ENCODE peak calls at places on chromosomes 3 and 15, in eight cellular contexts. N is tibial artery; K is adrenal gland; F is CD8-positive, alpha-beta memory T cell; S is neuronal stem cell; G is colonic mucosa; V is transverse colon; L is A673. W is an unnamed sample.
A peak's percentile ranks its signal among the peaks of the same experiment; 100 is the strongest.

GRCh38 chr3:48405343-48405881 is 24.5 kb downstream of the PLXNB1 start:
- DNase-seq in S (no peak), V (no peak), F (no peak), L (no peak), G (no peak), K (peak; percentile 15), N (no peak), W (peak; percentile 52)

GRCh38 chr15:42348083-42348482 is 11.2 kb upstream of the CAPN3 start:
- DNase-seq in G (no peak), S (no peak), K (no peak), L (no peak), V (no peak), F (no peak), N (no peak), W (no peak)

GRCh38 chr15:59689626-59690236 is 611 bp upstream of the BNIP2 start:
- DNase-seq in N (peak; percentile 95), K (peak; percentile 89), G (peak; percentile 94), V (peak; percentile 93), F (peak; percentile 51), L (peak; percentile 86), S (peak; percentile 33), W (peak; percentile 94)

GRCh38 chr15:40314723-40315276 is 7.1 kb upstream of the PLCB2 start:
- DNase-seq in S (no peak), K (no peak), N (no peak), G (no peak), L (no peak), F (no peak), V (no peak), W (peak; percentile 44)

GRCh38 chr3:151011427-151011826 is 38.9 kb upstream of the CLRN1 start:
- DNase-seq in K (no peak), G (no peak), L (peak; percentile 85), S (peak; percentile 41), F (no peak), V (no peak), N (no peak), W (no peak)

GRCh38 chr3:195616681-195617080 is 32.9 kb upstream of the APOD start:
- DNase-seq in F (no peak), S (no peak), L (no peak), V (no peak), K (peak; percentile 6), N (no peak), G (peak; percentile 28), W (no peak)

GRCh38 chr3:38107911-38108648 is 28.8 kb downstream of the ACAA1 start:
- DNase-seq in G (no peak), N (peak; percentile 14), V (no peak), L (no peak), S (no peak), K (no peak), F (no peak), W (no peak)

GRCh38 chr3:64783200-64783599 is 95.4 kb upstream of the ADAMTS9 start:
- DNase-seq in G (no peak), S (no peak), K (no peak), L (no peak), F (no peak), N (no peak), V (no peak), W (no peak)

GRCh38 chr15:92960996-92961681 is 61.0 kb downstream of the CHD2 start:
- DNase-seq in S (no peak), V (no peak), F (no peak), N (no peak), G (no peak), L (no peak), K (no peak), W (no peak)

GRCh38 chr3:66267031-66267430 is 46.2 kb downstream of the SLC25A26 start:
- DNase-seq in K (no peak), S (no peak), F (no peak), G (no peak), V (no peak), L (no peak), N (no peak), W (no peak)

GRCh38 chr15:48486228-48486627 is 155.0 kb downstream of the DUT start:
- DNase-seq in K (no peak), F (no peak), N (no peak), V (no peak), L (no peak), S (no peak), G (no peak), W (no peak)

GRCh38 chr3:38158472-38158871 is 6.9 kb upstream of the OXSR1 start:
- DNase-seq in N (no peak), F (no peak), S (no peak), V (no peak), K (no peak), L (no peak), G (no peak), W (no peak)

GRCh38 chr3:14141144-14141543 is 16.3 kb downstream of the TMEM43 start:
- DNase-seq in N (no peak), G (no peak), V (no peak), L (no peak), S (no peak), F (no peak), K (peak; percentile 15), W (no peak)

GRCh38 chr15:40003491-40003916 is 35.5 kb downstream of the SRP14 start:
- DNase-seq in N (no peak), S (no peak), L (no peak), K (no peak), G (no peak), F (no peak), V (no peak), W (no peak)

GRCh38 chr15:38076806-38077205 is 142.4 kb downstream of the TMCO5A start:
- DNase-seq in N (no peak), K (no peak), S (no peak), V (no peak), G (no peak), L (no peak), F (no peak), W (peak; percentile 49)

GRCh38 chr3:55454611-55455010 is 32.5 kb downstream of the WNT5A start:
- DNase-seq in N (no peak), V (no peak), K (no peak), L (no peak), S (no peak), F (no peak), G (no peak), W (no peak)

GRCh38 chr15:31254431-31255175 is 72.0 kb upstream of the KLF13 start:
- DNase-seq in K (peak; percentile 50), F (no peak), V (peak; percentile 77), N (peak; percentile 71), S (no peak), G (peak; percentile 85), L (no peak), W (peak; percentile 70)

GRCh38 chr15:57340673-57341259 is 35.5 kb upstream of the CGNL1 start:
- DNase-seq in N (peak; percentile 41), L (peak; percentile 68), G (peak; percentile 40), K (peak; percentile 62), F (no peak), S (peak; percentile 48), V (peak; percentile 51), W (no peak)

GRCh38 chr3:90062631-90063200 is 955.3 kb downstream of the EPHA3 start:
- DNase-seq in N (no peak), G (no peak), V (no peak), S (no peak), F (no peak), L (no peak), K (no peak), W (no peak)

DNA sequence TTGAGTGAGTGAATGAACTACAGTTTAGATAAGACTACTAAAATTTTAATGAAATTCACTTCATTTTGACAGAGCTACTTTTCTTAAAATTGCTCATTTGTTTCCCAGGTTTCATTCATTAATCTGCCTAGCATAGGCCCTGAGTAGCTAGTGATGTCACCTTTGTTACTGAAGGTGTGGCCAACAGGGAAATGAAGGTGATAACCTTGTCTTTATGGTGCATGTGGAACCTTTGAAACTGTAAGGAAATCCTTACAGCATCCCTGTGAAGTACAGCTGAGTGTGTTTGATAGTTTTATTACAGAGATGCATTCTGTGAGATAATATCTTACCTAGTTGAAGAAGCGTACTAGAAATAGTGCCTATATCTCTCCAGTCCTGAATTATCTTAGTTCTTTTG is 112.9 kb downstream of the AKAP13 start:
- DNase-seq in N (no peak), G (peak; percentile 36), F (no peak), L (no peak), V (no peak), K (no peak), S (no peak), W (no peak)
- H3K4me1 ChIP-seq in N (no peaks in the 10 kb centered on the region), G (no peaks in the 10 kb centered on the region), F (peaks cover 8% of the 10 kb centered on the region), L (peaks cover 2% of the 10 kb centered on the region), V (peaks cover 46% of the 10 kb centered on the region), K (peaks cover 24% of the 10 kb centered on the region), S (peaks cover 3% of the 10 kb centered on the region), W (no peaks in the 10 kb centered on the region)

GRCh38 chr3:194484614-194485013 is 2.2 kb downstream of the ATP13A3 start:
- DNase-seq in L (no peak), G (no peak), N (no peak), V (no peak), F (no peak), K (no peak), S (no peak), W (no peak)
- H3K4me3 ChIP-seq in L (peak overlapping the region; percentile 86), G (no peak overlapping the region), N (peak overlapping the region; percentile 85), V (no peak overlapping the region), F (no peak overlapping the region), K (no peak overlapping the region), S (no peak overlapping the region), W (no peak overlapping the region)

GRCh38 chr15:95923797-95924196 is 406.7 kb upstream of the NR2F2 start:
- DNase-seq in L (no peak), S (no peak), G (no peak), F (no peak), N (no peak), K (no peak), V (no peak), W (no peak)
- H3K4me1 ChIP-seq in L (no peaks in the 10 kb centered on the region), S (no peaks in the 10 kb centered on the region), G (no peaks in the 10 kb centered on the region), F (no peaks in the 10 kb centered on the region), N (no peaks in the 10 kb centered on the region), K (no peaks in the 10 kb centered on the region), V (no peaks in the 10 kb centered on the region), W (no peaks in the 10 kb centered on the region)

DNA sequence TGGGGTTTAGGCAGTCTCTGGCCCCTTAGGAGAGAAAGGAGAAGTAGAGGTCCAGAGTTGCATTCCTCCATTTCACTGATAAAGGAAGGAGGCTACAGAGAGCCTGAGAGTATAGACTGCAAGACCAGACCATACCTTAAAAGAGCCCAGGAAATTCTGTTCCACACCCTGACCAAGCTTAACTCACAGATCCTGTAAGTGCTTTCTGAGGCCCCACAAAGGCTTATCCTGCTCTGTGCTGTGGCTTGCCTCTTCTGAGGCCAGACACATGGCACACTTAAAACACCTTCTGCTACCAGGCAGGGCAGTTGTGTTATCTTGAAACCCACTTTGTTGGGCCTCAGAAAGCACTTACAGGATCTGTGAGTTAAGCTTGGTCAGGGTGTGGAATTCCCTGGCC is 39.1 kb upstream of the LEKR1 start:
- DNase-seq in N (no peak), G (no peak), K (no peak), L (no peak), S (no peak), V (no peak), F (no peak), W (no peak)
- H3K4me3 ChIP-seq in N (no peak overlapping the region), G (no peak overlapping the region), K (no peak overlapping the region), L (no peak overlapping the region), S (no peak overlapping the region), V (no peak overlapping the region), F (no peak overlapping the region), W (no peak overlapping the region)

GRCh38 chr3:171007316-171007715 is 19.2 kb downstream of the SLC2A2 start:
- DNase-seq in L (no peak), V (no peak), N (no peak), K (no peak), F (no peak), S (no peak), G (no peak), W (no peak)
- H3K4me1 ChIP-seq in L (no peaks in the 10 kb centered on the region), V (no peaks in the 10 kb centered on the region), N (no peaks in the 10 kb centered on the region), K (no peaks in the 10 kb centered on the region), F (no peaks in the 10 kb centered on the region), S (no peaks in the 10 kb centered on the region), G (no peaks in the 10 kb centered on the region), W (no peaks in the 10 kb centered on the region)

W was measured in aorta.